ENCODE peak calls at places on chromosome 10, in nine cellular contexts. One of them, this sample, is unnamed.

GRCh38 chr10:67612577-67613537 is 83.1 kb downstream of the CTNNA3 start:
- DNase-seq in HCT116: no peak
- DNase-seq in upper lobe of left lung: no peak
- DNase-seq in prostate gland: no peak
- DNase-seq in transverse colon: no peak
- DNase-seq in Panc1: no peak
- DNase-seq in suprapubic skin: no peak
- DNase-seq in GM23338: no peak
- DNase-seq in stomach: no peak
- DNase-seq in this sample: no peak

GRCh38 chr10:132101529-132101928 is 35.8 kb downstream of the JAKMIP3 start:
- DNase-seq in prostate gland: no peak
- DNase-seq in GM23338: no peak
- DNase-seq in transverse colon: no peak
- DNase-seq in stomach: peak; percentile 17
- DNase-seq in HCT116: no peak
- DNase-seq in suprapubic skin: no peak
- DNase-seq in Panc1: no peak
- DNase-seq in upper lobe of left lung: no peak
- DNase-seq in this sample: no peak

GRCh38 chr10:11110499-11110898 is 92.8 kb downstream of the CELF2 start:
- DNase-seq in suprapubic skin: no peak
- DNase-seq in HCT116: no peak
- DNase-seq in Panc1: no peak
- DNase-seq in stomach: no peak
- DNase-seq in upper lobe of left lung: no peak
- DNase-seq in transverse colon: no peak
- DNase-seq in GM23338: no peak
- DNase-seq in prostate gland: no peak
- DNase-seq in this sample: no peak

GRCh38 chr10:112565434-112566053 is 118.5 kb downstream of the VTI1A start:
- DNase-seq in upper lobe of left lung: no peak
- DNase-seq in Panc1: peak; percentile 69
- DNase-seq in GM23338: peak; percentile 87
- DNase-seq in HCT116: peak; percentile 67
- DNase-seq in suprapubic skin: no peak
- DNase-seq in prostate gland: peak; percentile 13
- DNase-seq in transverse colon: peak; percentile 32
- DNase-seq in stomach: peak; percentile 30
- DNase-seq in this sample: no peak

GRCh38 chr10:50552771-50553535 is 70.8 kb downstream of the SGMS1 start:
- DNase-seq in HCT116: no peak
- DNase-seq in Panc1: no peak
- DNase-seq in transverse colon: peak; percentile 34
- DNase-seq in stomach: peak; percentile 29
- DNase-seq in prostate gland: no peak
- DNase-seq in GM23338: peak; percentile 63
- DNase-seq in suprapubic skin: no peak
- DNase-seq in upper lobe of left lung: no peak
- DNase-seq in this sample: no peak

GRCh38 chr10:123912466-123913201 is 21.0 kb upstream of the CPXM2 start:
- DNase-seq in HCT116: no peak
- DNase-seq in prostate gland: no peak
- DNase-seq in GM23338: no peak
- DNase-seq in stomach: no peak
- DNase-seq in Panc1: no peak
- DNase-seq in transverse colon: no peak
- DNase-seq in upper lobe of left lung: no peak
- DNase-seq in suprapubic skin: no peak
- DNase-seq in this sample: no peak

GRCh38 chr10:110742801-110743200 is 98.7 kb downstream of the RBM20 start:
- DNase-seq in upper lobe of left lung: no peak
- DNase-seq in GM23338: no peak
- DNase-seq in stomach: no peak
- DNase-seq in Panc1: no peak
- DNase-seq in HCT116: no peak
- DNase-seq in transverse colon: no peak
- DNase-seq in suprapubic skin: no peak
- DNase-seq in prostate gland: no peak
- DNase-seq in this sample: no peak

GRCh38 chr10:132388901-132389630 is 7.9 kb upstream of the PWWP2B start:
- DNase-seq in transverse colon: peak; percentile 38
- DNase-seq in suprapubic skin: peak; percentile 83
- DNase-seq in GM23338: peak; percentile 77
- DNase-seq in upper lobe of left lung: peak; percentile 88
- DNase-seq in Panc1: no peak
- DNase-seq in stomach: no peak
- DNase-seq in prostate gland: no peak
- DNase-seq in HCT116: no peak
- DNase-seq in this sample: peak; percentile 90

GRCh38 chr10:120948889-120949382 is 97.8 kb downstream of the WDR11 start:
- DNase-seq in stomach: peak; percentile 71
- DNase-seq in transverse colon: peak; percentile 69
- DNase-seq in upper lobe of left lung: peak; percentile 94
- DNase-seq in prostate gland: no peak
- DNase-seq in Panc1: no peak
- DNase-seq in HCT116: peak; percentile 48
- DNase-seq in suprapubic skin: peak; percentile 72
- DNase-seq in GM23338: peak; percentile 86
- DNase-seq in this sample: peak; percentile 83

GRCh38 chr10:30748152-30748845 is 118.7 kb upstream of the LYZL2 start:
- DNase-seq in transverse colon: no peak
- DNase-seq in Panc1: no peak
- DNase-seq in prostate gland: no peak
- DNase-seq in upper lobe of left lung: no peak
- DNase-seq in HCT116: no peak
- DNase-seq in suprapubic skin: no peak
- DNase-seq in GM23338: no peak
- DNase-seq in stomach: no peak
- DNase-seq in this sample: no peak

GRCh38 chr10:30784896-30785605 is 155.5 kb upstream of the LYZL2 start:
- DNase-seq in upper lobe of left lung: peak; percentile 90
- DNase-seq in GM23338: peak; percentile 94
- DNase-seq in HCT116: no peak
- DNase-seq in transverse colon: peak; percentile 68
- DNase-seq in prostate gland: peak; percentile 58
- DNase-seq in Panc1: no peak
- DNase-seq in stomach: peak; percentile 68
- DNase-seq in suprapubic skin: peak; percentile 85
- DNase-seq in this sample: peak; percentile 88

GRCh38 chr10:81040947-81041346 is 503.2 kb downstream of the SH2D4B start:
- DNase-seq in suprapubic skin: no peak
- DNase-seq in HCT116: no peak
- DNase-seq in transverse colon: no peak
- DNase-seq in stomach: no peak
- DNase-seq in Panc1: no peak
- DNase-seq in GM23338: no peak
- DNase-seq in upper lobe of left lung: no peak
- DNase-seq in prostate gland: peak; percentile 57
- DNase-seq in this sample: no peak

GRCh38 chr10:132979491-132980425 is 37.4 kb upstream of the CFAP46 start:
- DNase-seq in HCT116: no peak
- DNase-seq in Panc1: no peak
- DNase-seq in suprapubic skin: no peak
- DNase-seq in prostate gland: no peak
- DNase-seq in transverse colon: no peak
- DNase-seq in upper lobe of left lung: no peak
- DNase-seq in GM23338: no peak
- DNase-seq in stomach: no peak
- DNase-seq in this sample: peak; percentile 47

GRCh38 chr10:101011517-101012423 is 12.2 kb downstream of the LZTS2 start:
- DNase-seq in transverse colon: no peak
- DNase-seq in suprapubic skin: no peak
- DNase-seq in prostate gland: no peak
- DNase-seq in stomach: peak; percentile 66
- DNase-seq in upper lobe of left lung: peak; percentile 43
- DNase-seq in Panc1: no peak
- DNase-seq in HCT116: no peak
- DNase-seq in GM23338: peak; percentile 77
- DNase-seq in this sample: peak; percentile 74

GRCh38 chr10:132391372-132392020 is 5.5 kb upstream of the PWWP2B start:
- DNase-seq in upper lobe of left lung: peak; percentile 30
- DNase-seq in prostate gland: no peak
- DNase-seq in suprapubic skin: peak; percentile 53
- DNase-seq in transverse colon: peak; percentile 5
- DNase-seq in Panc1: no peak
- DNase-seq in stomach: peak; percentile 17
- DNase-seq in GM23338: no peak
- DNase-seq in HCT116: no peak
- DNase-seq in this sample: peak; percentile 71

GRCh38 chr10:20855398-20856038 is 41.6 kb downstream of the NEBL start:
- DNase-seq in GM23338: peak; percentile 53
- DNase-seq in suprapubic skin: no peak
- DNase-seq in upper lobe of left lung: no peak
- DNase-seq in stomach: no peak
- DNase-seq in HCT116: no peak
- DNase-seq in Panc1: no peak
- DNase-seq in transverse colon: no peak
- DNase-seq in prostate gland: no peak
- DNase-seq in this sample: no peak

GRCh38 chr10:97676770-97677581 is 10.1 kb downstream of the AVPI1 start:
- DNase-seq in HCT116: no peak
- DNase-seq in stomach: peak; percentile 41
- DNase-seq in upper lobe of left lung: no peak
- DNase-seq in suprapubic skin: no peak
- DNase-seq in prostate gland: no peak
- DNase-seq in transverse colon: peak; percentile 53
- DNase-seq in Panc1: peak; percentile 35
- DNase-seq in GM23338: peak; percentile 75
- DNase-seq in this sample: peak; percentile 81

DNA sequence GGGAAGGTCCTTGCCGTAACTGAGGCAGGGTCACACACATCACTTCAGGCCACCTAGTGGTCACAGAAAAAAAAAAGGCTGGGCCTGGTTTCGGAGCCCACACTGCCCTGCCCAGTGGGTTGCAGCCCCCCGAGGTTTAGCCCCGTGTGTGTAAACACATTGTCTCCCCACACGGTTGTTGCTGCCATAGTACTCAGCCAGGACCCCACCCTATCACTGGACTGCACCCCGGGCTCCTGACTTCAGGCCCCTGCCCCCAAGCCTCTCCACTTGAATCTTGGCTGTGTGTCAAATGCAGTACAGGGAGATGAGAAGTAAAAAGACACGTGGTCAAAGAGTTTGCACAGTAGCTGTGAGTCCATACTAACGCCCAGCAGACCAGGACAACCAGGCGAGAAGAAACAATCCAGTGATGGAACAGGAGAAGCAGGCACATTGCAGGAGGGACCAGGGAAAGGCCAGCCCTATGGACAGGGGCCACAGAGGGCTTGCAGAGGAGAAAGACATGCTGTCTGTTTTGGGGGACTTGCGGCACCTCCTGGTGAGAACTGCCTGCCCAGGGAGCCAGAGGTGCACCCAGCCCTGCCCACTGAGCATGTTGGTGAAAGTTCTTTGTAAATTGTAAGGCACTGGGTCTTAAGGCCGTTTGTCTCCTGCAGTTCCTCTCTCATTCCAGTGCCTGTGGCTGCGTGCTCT is 91.3 kb upstream of the MACROH2A2 start:
- DNase-seq in prostate gland: no peak
- DNase-seq in transverse colon: no peak
- DNase-seq in stomach: peak; percentile 16
- DNase-seq in HCT116: no peak
- DNase-seq in upper lobe of left lung: no peak
- DNase-seq in GM23338: peak; percentile 36
- DNase-seq in Panc1: no peak
- DNase-seq in suprapubic skin: no peak
- DNase-seq in this sample: no peak
- TF ChIP-seq CTCF in prostate gland: no peak
- TF ChIP-seq CTCF in transverse colon: no peak
- TF ChIP-seq CTCF in stomach: no peak
- TF ChIP-seq CTCF in HCT116: peak; percentile 45
- TF ChIP-seq CTCF in upper lobe of left lung: no peak
- TF ChIP-seq CTCF in GM23338: peak; percentile 57
- TF ChIP-seq CTCF in Panc1: peak; percentile 79
- TF ChIP-seq CTCF in suprapubic skin: no peak
- TF ChIP-seq CTCF in this sample: no peak

GRCh38 chr10:3761916-3762708 is 22.9 kb downstream of the KLF6 start:
- DNase-seq in GM23338: peak; percentile 83
- DNase-seq in upper lobe of left lung: no peak
- DNase-seq in prostate gland: no peak
- DNase-seq in Panc1: peak; percentile 64
- DNase-seq in HCT116: peak; percentile 57
- DNase-seq in suprapubic skin: no peak
- DNase-seq in transverse colon: no peak
- DNase-seq in stomach: no peak
- DNase-seq in this sample: no peak
- H3K4me1 ChIP-seq in GM23338: peaks cover 18% of the 10 kb centered on the region
- H3K4me1 ChIP-seq in upper lobe of left lung: peaks cover 12% of the 10 kb centered on the region
- H3K4me1 ChIP-seq in prostate gland: no peaks in the 10 kb centered on the region
- H3K4me1 ChIP-seq in Panc1: peaks cover 65% of the 10 kb centered on the region
- H3K4me1 ChIP-seq in HCT116: peaks cover 31% of the 10 kb centered on the region
- H3K4me1 ChIP-seq in suprapubic skin: peaks cover 55% of the 10 kb centered on the region
- H3K4me1 ChIP-seq in transverse colon: peaks cover 19% of the 10 kb centered on the region
- H3K4me1 ChIP-seq in stomach: peaks cover 14% of the 10 kb centered on the region
- H3K4me1 ChIP-seq in this sample: peaks cover 76% of the 10 kb centered on the region

GRCh38 chr10:62732841-62733653 is 71.5 kb upstream of the ADO start:
- DNase-seq in transverse colon: no peak
- DNase-seq in GM23338: no peak
- DNase-seq in Panc1: peak; percentile 13
- DNase-seq in upper lobe of left lung: no peak
- DNase-seq in prostate gland: no peak
- DNase-seq in suprapubic skin: no peak
- DNase-seq in HCT116: peak; percentile 71
- DNase-seq in stomach: no peak
- DNase-seq in this sample: peak; percentile 75
- TF ChIP-seq POLR2AphosphoS5 in transverse colon: no peak
- TF ChIP-seq POLR2AphosphoS5 in GM23338: no peak
- TF ChIP-seq POLR2AphosphoS5 in Panc1: no peak
- TF ChIP-seq POLR2AphosphoS5 in upper lobe of left lung: no peak
- TF ChIP-seq POLR2AphosphoS5 in prostate gland: no peak
- TF ChIP-seq POLR2AphosphoS5 in suprapubic skin: no peak
- TF ChIP-seq POLR2AphosphoS5 in HCT116: peak; percentile 24
- TF ChIP-seq POLR2AphosphoS5 in stomach: no peak
- TF ChIP-seq POLR2AphosphoS5 in this sample: no peak

DNA sequence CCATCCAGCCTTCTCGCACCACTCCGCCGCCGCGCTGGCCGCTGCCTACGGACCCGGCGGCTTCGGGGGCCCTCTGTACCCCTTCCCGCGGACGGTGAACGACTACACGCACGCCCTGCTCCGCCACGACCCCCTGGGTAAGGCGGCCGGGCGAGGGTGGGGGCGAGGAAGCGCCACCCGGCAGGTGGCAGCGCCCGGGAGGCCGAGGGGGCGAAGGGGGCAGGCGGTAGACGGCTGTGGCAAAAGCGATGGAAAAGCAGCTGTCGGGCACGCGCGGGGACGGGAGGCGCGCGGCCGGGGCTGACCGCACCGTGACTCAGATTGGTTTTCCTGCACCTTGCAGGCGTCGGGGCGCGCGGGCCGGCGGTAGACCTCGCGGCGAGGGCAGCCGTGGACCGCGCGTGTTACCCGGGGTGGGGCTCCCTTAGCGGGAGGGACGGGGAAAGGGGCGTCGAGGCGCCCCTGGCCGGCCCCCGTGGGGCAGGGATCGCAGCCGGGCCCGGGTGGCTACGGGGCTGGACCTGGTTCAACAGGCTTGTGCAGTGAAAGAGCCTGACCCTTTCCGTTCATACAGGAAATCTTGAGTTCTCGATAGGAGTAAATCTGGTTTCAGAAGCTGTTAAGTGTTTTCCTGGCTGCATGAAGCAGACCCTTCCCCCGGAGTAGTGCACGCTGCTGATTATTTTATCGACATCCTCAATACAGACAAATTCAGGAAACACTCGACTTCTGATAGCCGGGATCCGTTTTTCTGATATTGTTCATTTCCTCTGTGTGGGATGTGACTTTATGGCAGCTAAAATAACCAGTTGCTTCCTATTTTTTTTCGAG is 671 bp downstream of the HHEX start:
- DNase-seq in suprapubic skin: peak; percentile 76
- DNase-seq in GM23338: peak; percentile 52
- DNase-seq in prostate gland: no peak
- DNase-seq in upper lobe of left lung: peak; percentile 95
- DNase-seq in Panc1: no peak
- DNase-seq in transverse colon: peak; percentile 61
- DNase-seq in HCT116: peak; percentile 21
- DNase-seq in stomach: peak; percentile 67
- DNase-seq in this sample: peak; percentile 96
- TF ChIP-seq CTCF in suprapubic skin: no peak
- TF ChIP-seq CTCF in GM23338: no peak
- TF ChIP-seq CTCF in prostate gland: no peak
- TF ChIP-seq CTCF in upper lobe of left lung: no peak
- TF ChIP-seq CTCF in Panc1: no peak
- TF ChIP-seq CTCF in transverse colon: no peak
- TF ChIP-seq CTCF in HCT116: no peak
- TF ChIP-seq CTCF in stomach: no peak
- TF ChIP-seq CTCF in this sample: no peak